ENCODE peak calls at places on chromosomes 11 and 22, in five cellular contexts. E is right atrium auricular region, W is left ventricle myocardium inferior, I is cardiac fibroblast, N is WTC11. Z is an unnamed sample.
A peak's percentile ranks its signal among the peaks of the same experiment; 100 is the strongest.

GRCh38 chr11:31810779-31811647 is at the start of gene PAX6:
- DNase-seq in N (peak; percentile 75), W (no peak), I (peak; percentile 32), E (peak; percentile 60), Z (peak; percentile 68)

GRCh38 chr11:28679795-28680194 is 571.6 kb downstream of the METTL15 start:
- DNase-seq in W (no peak), E (no peak), I (peak; percentile 88), N (no peak), Z (no peak)

GRCh38 chr11:75652936-75653335 is 15.9 kb downstream of the MAP6 start:
- DNase-seq in N (no peak), I (peak; percentile 50), E (no peak), W (no peak), Z (no peak)

GRCh38 chr22:38982008-38982927 is at the start of gene APOBEC3B:
- DNase-seq in N (no peak), E (peak; percentile 92), W (peak; percentile 54), I (peak; percentile 94), Z (peak; percentile 96)

GRCh38 chr22:21445437-21446127 is 21.6 kb upstream of the TMEM191C start:
- DNase-seq in I (no peak), N (no peak), W (no peak), E (peak; percentile 30), Z (no peak)

GRCh38 chr11:17473071-17473744 is 3.4 kb downstream of the ABCC8 start:
- DNase-seq in E (no peak), N (peak; percentile 76), I (peak; percentile 6), W (no peak), Z (no peak)

GRCh38 chr11:120807414-120808150 is 216.3 kb upstream of the TBCEL start:
- DNase-seq in E (no peak), W (no peak), N (no peak), I (peak; percentile 58), Z (no peak)

GRCh38 chr22:20498913-20499312 is 3.3 kb upstream of the KLHL22 start:
- DNase-seq in W (no peak), E (no peak), N (no peak), I (no peak), Z (no peak)

GRCh38 chr11:68825603-68826002 is 16.1 kb downstream of the CPT1A start:
- DNase-seq in N (peak; percentile 62), E (no peak), W (no peak), I (peak; percentile 13), Z (no peak)

GRCh38 chr11:77411238-77411637 is 62.7 kb downstream of the PAK1 start:
- DNase-seq in I (peak; percentile 40), E (no peak), W (peak; percentile 19), N (no peak), Z (peak; percentile 56)

GRCh38 chr11:131311746-131312145 is 58.7 kb upstream of the NTM start:
- DNase-seq in I (no peak), N (no peak), E (no peak), W (no peak), Z (no peak)

GRCh38 chr11:45259607-45260006 is 26.5 kb downstream of the SYT13 start:
- DNase-seq in I (no peak), W (no peak), E (no peak), N (no peak), Z (no peak)

GRCh38 chr11:120715239-120715638 is 203.7 kb downstream of the GRIK4 start:
- DNase-seq in I (no peak), N (no peak), W (no peak), E (no peak), Z (peak; percentile 69)

GRCh38 chr22:50086526-50086925 is 1.3 kb upstream of the MLC1 start:
- DNase-seq in W (no peak), N (no peak), I (peak; percentile 48), E (no peak), Z (no peak)

GRCh38 chr11:2419638-2420501 is 19.3 kb downstream of the TSSC4 start:
- DNase-seq in I (peak; percentile 80), E (peak; percentile 84), W (peak; percentile 77), N (peak; percentile 78), Z (peak; percentile 78)

GRCh38 chr22:17882162-17882561 is 107.9 kb upstream of the BID start:
- DNase-seq in N (no peak), W (no peak), I (no peak), E (no peak), Z (no peak)

GRCh38 chr22:46370584-46371373 is 35.3 kb downstream of the TRMU start:
- DNase-seq in W (no peak), E (no peak), N (no peak), I (no peak), Z (no peak)

GRCh38 chr11:58829736-58830135 is 14.8 kb downstream of the GLYATL2 start:
- DNase-seq in E (no peak), W (no peak), N (no peak), I (peak; percentile 35), Z (no peak)

GRCh38 chr11:64864135-64864472 is 14.3 kb downstream of the EHD1 start:
- DNase-seq in E (no peak), W (no peak), N (no peak), I (no peak), Z (peak; percentile 27)

GRCh38 chr22:49930596-49931412 is 12.4 kb downstream of the CRELD2 start:
- DNase-seq in W (peak; percentile 58), E (peak; percentile 89), N (no peak), I (peak; percentile 70), Z (peak; percentile 86)

GRCh38 chr11:89293966-89294679 is 116.4 kb downstream of the TYR start:
- DNase-seq in W (peak; percentile 11), E (no peak), N (peak; percentile 64), I (peak; percentile 29), Z (no peak)

GRCh38 chr11:46363455-46363920 is 16.2 kb downstream of the DGKZ start:
- DNase-seq in N (no peak), W (peak; percentile 72), E (peak; percentile 74), I (peak; percentile 50), Z (no peak)

GRCh38 chr11:95487938-95488337 is 256.9 kb upstream of the SESN3 start:
- DNase-seq in W (no peak), N (no peak), E (no peak), I (no peak), Z (no peak)

GRCh38 chr22:31917227-31917921 is 27.0 kb upstream of the YWHAH start:
- DNase-seq in I (no peak), E (no peak), N (no peak), W (no peak), Z (peak; percentile 65)

GRCh38 chr22:45969414-45969799 is 7.6 kb downstream of the WNT7B start:
- DNase-seq in W (no peak), E (no peak), N (no peak), I (no peak), Z (no peak)

GRCh38 chr11:109698237-109698636 is 276.2 kb downstream of the C11orf87 start:
- DNase-seq in W (no peak), N (no peak), I (no peak), E (no peak), Z (no peak)

GRCh38 chr11:75625970-75626691 is 42.7 kb downstream of the MAP6 start:
- DNase-seq in I (peak; percentile 89), E (no peak), W (no peak), N (no peak), Z (no peak)

GRCh38 chr11:27234961-27235360 is 128.1 kb downstream of the CCDC34 start:
- DNase-seq in W (no peak), N (no peak), E (no peak), I (no peak), Z (no peak)

GRCh38 chr11:27233654-27234042 is 129.4 kb downstream of the CCDC34 start:
- DNase-seq in I (no peak), E (no peak), W (no peak), N (no peak), Z (peak; percentile 30)

GRCh38 chr11:27231519-27231918 is 131.5 kb downstream of the CCDC34 start:
- DNase-seq in W (no peak), E (no peak), I (no peak), N (no peak), Z (no peak)

GRCh38 chr11:27237641-27238040 is 125.4 kb downstream of the CCDC34 start:
- DNase-seq in N (no peak), W (no peak), I (no peak), E (no peak), Z (no peak)

DNA sequence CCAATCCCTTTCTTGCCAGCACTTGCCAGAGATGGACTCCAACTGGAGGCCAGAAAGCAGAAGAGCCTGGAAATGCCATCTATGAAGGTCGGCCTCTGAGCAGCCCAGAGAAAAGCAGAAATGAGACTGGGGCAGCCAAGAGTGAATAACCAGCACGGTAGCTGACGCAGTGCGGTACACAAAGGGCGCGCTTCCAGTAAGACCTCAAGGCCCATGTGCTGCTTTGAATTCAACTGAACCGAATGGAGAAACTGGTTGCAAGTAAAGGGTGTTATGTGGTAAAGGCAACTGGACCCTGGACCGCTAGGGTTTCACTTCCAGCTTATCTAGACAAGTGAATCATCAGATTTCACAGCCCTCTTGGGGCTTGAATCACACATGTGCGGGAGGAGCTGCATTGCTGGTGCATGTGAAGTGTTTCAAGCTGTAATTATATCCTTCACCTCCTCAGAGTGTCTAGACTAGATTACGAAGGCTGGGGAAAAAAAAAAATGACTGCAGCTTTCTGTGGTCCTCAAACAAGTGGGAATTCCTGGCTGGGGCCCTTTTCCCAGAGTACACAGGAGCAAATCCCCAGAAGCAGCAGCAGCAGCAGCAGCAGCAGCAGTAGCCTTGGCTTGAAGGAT is 128.9 kb downstream of the CCDC34 start:
- DNase-seq in N (no peak), E (peak; percentile 84), I (peak; percentile 91), W (peak; percentile 31), Z (peak; percentile 93)
- TF ChIP-seq CTCF in N (no peak), E (no peak), I (no peak), W (no peak), Z (no peak)

GRCh38 chr22:19115628-19116027 is 6.6 kb downstream of the DGCR2 start:
- DNase-seq in W (no peak), E (no peak), I (no peak), N (no peak), Z (no peak)
- TF ChIP-seq CTCF in W (no peak), E (no peak), I (peak; percentile 19), N (no peak), Z (no peak)

DNA sequence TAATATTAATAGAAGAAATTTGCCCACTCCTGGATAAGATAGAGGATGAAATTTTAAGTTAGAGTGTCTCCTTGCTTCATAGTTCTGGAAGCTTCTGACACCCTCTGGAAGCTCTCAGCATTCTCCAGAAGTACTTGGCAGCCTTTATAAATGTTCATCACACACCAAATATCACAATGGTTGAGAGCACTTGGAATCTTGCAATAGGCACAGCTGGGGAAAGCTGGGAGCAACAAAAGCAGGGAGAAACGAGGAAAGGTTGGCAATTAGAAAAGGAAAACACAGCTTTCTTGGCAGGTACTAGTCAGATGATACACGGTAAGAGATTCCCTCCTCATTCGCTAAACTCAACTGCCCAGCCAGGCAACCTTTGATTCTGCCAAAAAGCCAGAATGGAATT is 577.0 kb upstream of the ANO5 start:
- DNase-seq in W (no peak), I (no peak), E (no peak), N (no peak), Z (no peak)
- TF ChIP-seq CTCF in W (no peak), I (no peak), E (no peak), N (no peak), Z (no peak)

DNA sequence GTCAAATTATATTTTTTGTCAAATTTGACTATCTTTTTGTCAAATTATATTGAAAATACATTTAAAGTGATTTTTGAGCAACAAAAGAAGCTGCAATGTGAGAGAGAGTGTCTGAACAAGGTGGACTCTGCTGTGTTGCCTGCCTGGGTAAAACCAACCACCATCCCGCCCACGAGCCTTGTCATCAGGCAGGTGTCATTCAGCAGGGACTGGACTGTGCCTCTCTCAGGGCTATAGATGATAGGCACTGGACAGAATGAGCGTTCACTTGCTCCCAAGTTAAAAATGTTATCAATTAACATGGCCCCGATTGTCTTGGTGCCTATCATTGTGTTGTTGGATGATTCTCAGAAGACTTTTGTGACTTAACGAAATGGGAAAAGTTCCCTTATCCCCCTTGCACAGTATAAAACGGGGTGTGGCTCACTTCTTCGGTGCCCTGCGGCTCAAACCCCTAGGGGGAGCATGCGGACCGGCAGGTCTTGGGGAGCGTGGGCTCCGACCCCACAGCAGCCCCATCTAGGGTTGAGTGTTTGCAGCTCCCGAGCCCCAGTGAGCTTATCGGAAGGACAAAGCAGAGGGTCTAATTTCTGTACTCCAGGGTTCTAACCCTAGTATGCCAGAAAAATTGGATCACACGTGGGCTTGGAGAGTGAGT is 1.7 kb downstream of the APOL5 start:
- DNase-seq in I (no peak), N (peak; percentile 50), E (no peak), W (no peak), Z (peak; percentile 23)
- TF ChIP-seq CTCF in I (peak; percentile 1), N (no peak), E (no peak), W (no peak), Z (peak; percentile 12)